ENCODE peak calls at places on chromosomes 7 and 10, in ten cellular contexts. F is GM12891; Y is M059J; I is activated T-cell treated with anti-CD3 and anti-CD28 coated beads for 48 hours; W is left ventricle myocardium inferior; O is progenitor cell of endocrine pancreas; J is NCI-H345; T is stimulated activated CD8-positive, alpha-beta memory T cell treated with anti-CD3 and anti-CD28 coated beads, Interleukin-7, amount 100 ng/mL, for 4 hours; V is GM23248; B is cardiac fibroblast. X is an unnamed sample.

GRCh38 chr10:11483189-11484148 is 128.0 kb downstream of the USP6NL start:
- DNase-seq in F (no peak), Y (no peak), I (no peak), W (no peak), O (no peak), J (no peak), T (no peak), V (no peak), B (no peak), X (no peak)

GRCh38 chr7:2104716-2105115 is 128.0 kb downstream of the MAD1L1 start:
- DNase-seq in F (no peak), Y (no peak), I (no peak), W (no peak), O (no peak), J (no peak), T (no peak), V (peak), B (no peak), X (no peak)

GRCh38 chr7:107125475-107125874 is 43.3 kb upstream of the HBP1 start:
- DNase-seq in F (no peak), Y (no peak), I (no peak), W (no peak), O (no peak), J (peak), T (no peak), V (no peak), B (no peak), X (no peak)

GRCh38 chr10:36349445-36350063 is 707.5 kb upstream of the FZD8 start:
- DNase-seq in F (no peak), Y (peak), I (no peak), W (no peak), O (no peak), J (no peak), T (no peak), V (peak), B (peak), X (no peak)

GRCh38 chr10:73398024-73398423 is 15.8 kb downstream of the ANXA7 start:
- DNase-seq in F (no peak), Y (no peak), I (no peak), W (no peak), O (no peak), J (no peak), T (no peak), V (no peak), B (no peak), X (no peak)

GRCh38 chr10:119595715-119596515 is 849 bp downstream of the TIAL1 start:
- DNase-seq in F (peak), Y (peak), I (peak), W (peak), O (no peak), J (peak), T (peak), V (peak), B (peak), X (peak)

GRCh38 chr10:114544045-114544659 is 113.9 kb downstream of the ABLIM1 start:
- DNase-seq in F (peak), Y (peak), I (peak), W (no peak), O (no peak), J (no peak), T (peak), V (no peak), B (no peak), X (no peak)

GRCh38 chr7:116786791-116787443 is 75.5 kb upstream of the CAPZA2 start:
- DNase-seq in F (peak), Y (peak), I (no peak), W (no peak), O (no peak), J (no peak), T (no peak), V (peak), B (peak), X (no peak)

GRCh38 chr10:131163444-131163843 is 148.1 kb downstream of the TCERG1L start:
- DNase-seq in F (no peak), Y (no peak), I (no peak), W (no peak), O (no peak), J (no peak), T (no peak), V (no peak), B (no peak), X (no peak)

GRCh38 chr7:92826258-92827004 is 9.9 kb downstream of the CDK6 start:
- DNase-seq in F (no peak), Y (no peak), I (no peak), W (no peak), O (no peak), J (no peak), T (no peak), V (no peak), B (no peak), X (no peak)

GRCh38 chr10:3104251-3104918 is 37.0 kb downstream of the PFKP start:
- DNase-seq in F (no peak), Y (no peak), I (no peak), W (peak), O (no peak), J (no peak), T (no peak), V (no peak), B (no peak), X (peak)

GRCh38 chr10:23611308-23611631 is 172.4 kb downstream of the OTUD1 start:
- DNase-seq in F (no peak), Y (no peak), I (no peak), W (no peak), O (no peak), J (no peak), T (no peak), V (no peak), B (no peak), X (no peak)

GRCh38 chr10:43259981-43260761 is 6.7 kb downstream of the RASGEF1A start:
- DNase-seq in F (no peak), Y (peak), I (no peak), W (peak), O (no peak), J (peak), T (no peak), V (no peak), B (peak), X (peak)

GRCh38 chr10:13656337-13657183 is 69.8 kb downstream of the PRPF18 start:
- DNase-seq in F (no peak), Y (no peak), I (no peak), W (no peak), O (no peak), J (no peak), T (no peak), V (no peak), B (no peak), X (peak)

GRCh38 chr10:133162178-133162909 is 2.3 kb downstream of the KNDC1 start:
- DNase-seq in F (no peak), Y (peak), I (no peak), W (no peak), O (no peak), J (no peak), T (no peak), V (no peak), B (no peak), X (peak)

GRCh38 chr7:17441557-17441956 is 143.1 kb downstream of the AHR start:
- DNase-seq in F (no peak), Y (no peak), I (no peak), W (no peak), O (no peak), J (no peak), T (no peak), V (no peak), B (peak), X (no peak)

GRCh38 chr10:21497177-21497807 is 28.2 kb downstream of the SKIDA1 start:
- DNase-seq in F (no peak), Y (peak), I (peak), W (peak), O (peak), J (peak), T (no peak), V (peak), B (peak), X (peak)

GRCh38 chr10:13865758-13866491 is 279.2 kb downstream of the PRPF18 start:
- DNase-seq in F (no peak), Y (peak), I (no peak), W (no peak), O (no peak), J (no peak), T (no peak), V (peak), B (peak), X (no peak)

GRCh38 chr10:69873141-69873540 is 71.4 kb downstream of the COL13A1 start:
- DNase-seq in F (no peak), Y (no peak), I (no peak), W (no peak), O (no peak), J (no peak), T (no peak), V (no peak), B (no peak), X (no peak)

GRCh38 chr7:47474937-47475879 is 106.7 kb downstream of the TNS3 start:
- DNase-seq in F (peak), Y (peak), I (peak), W (peak), O (peak), J (peak), T (no peak), V (peak), B (peak), X (peak)

GRCh38 chr7:5231811-5232484 is 41.9 kb downstream of the WIPI2 start:
- DNase-seq in F (no peak), Y (no peak), I (no peak), W (no peak), O (no peak), J (no peak), T (no peak), V (no peak), B (no peak), X (no peak)

GRCh38 chr7:108347616-108348015 is 108.6 kb downstream of the NRCAM start:
- DNase-seq in F (no peak), Y (peak), I (no peak), W (no peak), O (peak), J (no peak), T (no peak), V (peak), B (peak), X (no peak)

GRCh38 chr7:99201027-99201426 is 6.9 kb downstream of the KPNA7 start:
- DNase-seq in F (no peak), Y (peak), I (no peak), W (no peak), O (no peak), J (no peak), T (no peak), V (peak), B (peak), X (no peak)

GRCh38 chr10:110434477-110435096 is 63.1 kb upstream of the DUSP5 start:
- DNase-seq in F (no peak), Y (no peak), I (no peak), W (no peak), O (no peak), J (no peak), T (no peak), V (no peak), B (no peak), X (no peak)

GRCh38 chr7:16712916-16713315 is 40.6 kb upstream of the TSPAN13 start:
- DNase-seq in F (no peak), Y (peak), I (peak), W (no peak), O (no peak), J (no peak), T (no peak), V (peak), B (peak), X (no peak)